ENCODE peak calls at places on chromosomes 6 and 20, in four cellular contexts. Q, S, X and B are unnamed samples.

GRCh38 chr6:142659661-142660060 is 285.3 kb downstream of the HIVEP2 start:
- DNase-seq in Q (no peak), X (no peak), S (no peak), B (no peak)

GRCh38 chr6:1351381-1352008 is 37.9 kb upstream of the FOXF2 start:
- DNase-seq in S (no peak), X (no peak), Q (no peak), B (no peak)

GRCh38 chr6:43799671-43800623 is 29.9 kb downstream of the VEGFA start:
- DNase-seq in X (no peak), Q (no peak), S (no peak), B (no peak)

GRCh38 chr6:21264288-21264818 is 329.2 kb upstream of the SOX4 start:
- DNase-seq in X (no peak), Q (no peak), S (peak), B (no peak)

GRCh38 chr6:38909020-38909730 is 139.4 kb upstream of the GLP1R start:
- DNase-seq in X (no peak), Q (no peak), S (no peak), B (no peak)

GRCh38 chr6:11370191-11371018 is 137.9 kb upstream of the NEDD9 start:
- DNase-seq in Q (no peak), X (no peak), S (no peak), B (no peak)

GRCh38 chr6:445571-446417 is 54.2 kb downstream of the IRF4 start:
- DNase-seq in S (no peak), Q (no peak), X (no peak), B (no peak)

GRCh38 chr6:165098165-165098564 is 211.2 kb downstream of the C6orf118 start:
- DNase-seq in S (peak), X (no peak), Q (no peak), B (no peak)

GRCh38 chr6:169921853-169922779 is 170.7 kb downstream of the ERMARD start:
- DNase-seq in S (no peak), X (no peak), Q (no peak), B (no peak)

GRCh38 chr6:1634081-1634480 is 24.4 kb downstream of the FOXC1 start:
- DNase-seq in S (no peak), Q (no peak), X (no peak), B (no peak)

GRCh38 chr6:147434508-147434907 is 74.0 kb upstream of the SAMD5 start:
- DNase-seq in Q (no peak), X (no peak), S (no peak), B (no peak)

GRCh38 chr6:44606506-44606905 is 219.0 kb downstream of the CDC5L start:
- DNase-seq in S (no peak), X (no peak), Q (no peak), B (no peak)

GRCh38 chr6:105985098-105985815 is 100.9 kb upstream of the PRDM1 start:
- DNase-seq in Q (no peak), X (no peak), S (no peak), B (no peak)

GRCh38 chr20:46057856-46058655 is 29.0 kb downstream of the SLC12A5 start:
- DNase-seq in Q (no peak), S (peak), X (no peak), B (no peak)

GRCh38 chr6:36414481-36414880 is 27.0 kb upstream of the ETV7 start:
- DNase-seq in S (no peak), Q (no peak), X (no peak), B (no peak)

GRCh38 chr6:106849676-106850332 is 124.7 kb downstream of the CD24 start:
- DNase-seq in Q (no peak), S (no peak), X (no peak), B (no peak)

GRCh38 chr6:123393333-123393732 is 243.4 kb downstream of the TRDN start:
- DNase-seq in X (no peak), S (peak), Q (no peak), B (no peak)

GRCh38 chr20:41249781-41250281 is 67.7 kb downstream of the ZHX3 start:
- DNase-seq in X (no peak), Q (no peak), S (peak), B (peak)

GRCh38 chr6:44151348-44152108 is 7.1 kb upstream of the CAPN11 start:
- DNase-seq in X (peak), S (peak), Q (peak), B (no peak)

GRCh38 chr6:32819729-32820128 is 2.9 kb upstream of the HLA-DOB start:
- DNase-seq in X (no peak), S (peak), Q (no peak), B (no peak)

GRCh38 chr6:151441390-151442166 is 10.3 kb downstream of the RMND1 start:
- DNase-seq in Q (no peak), S (no peak), X (no peak), B (no peak)

GRCh38 chr6:30480536-30481156 is 8.7 kb upstream of the HLA-E start:
- DNase-seq in S (no peak), Q (no peak), X (peak), B (no peak)

GRCh38 chr6:110180228-110181008 is at the start of gene CDC40:
- DNase-seq in Q (peak), S (no peak), X (no peak), B (peak)

GRCh38 chr6:131348572-131348971 is 213.3 kb downstream of the AKAP7 start:
- DNase-seq in S (no peak), X (no peak), Q (no peak), B (no peak)